ENCODE peak calls at places on chromosome 14, in eight cellular contexts. N is stimulated activated CD8-positive, alpha-beta memory T cell treated with anti-CD3 and anti-CD28 coated beads, Interleukin-4, amount 100 ng/mL, for 1 hour; K is D341Med; V is activated T-cell treated with anti-CD3 and anti-CD28 coated beads, Interleukin-2, amount 50 U/mL, for 4 hours; R is fibroblast of mammary gland; T is activated naive CD4-positive, alpha-beta T cell; E is mammary epithelial cell; J is HL-60. H is an unnamed sample.

GRCh38 chr14:99573000-99573330 is 31.0 kb downstream of the CCDC85C start:
- DNase-seq in N (no peak), K (peak), V (no peak), R (no peak), T (no peak), E (no peak), J (no peak), H (peak)

GRCh38 chr14:91872011-91872476 is 4.7 kb upstream of the TC2N start:
- DNase-seq in N (no peak), K (no peak), V (peak), R (peak), T (no peak), E (no peak), J (no peak), H (no peak)

GRCh38 chr14:102917469-102918211 is 4.8 kb upstream of the AMN start:
- DNase-seq in N (peak), K (peak), V (peak), R (peak), T (no peak), E (no peak), J (no peak), H (peak)

GRCh38 chr14:68199465-68200145 is 380.0 kb downstream of the RAD51B start:
- DNase-seq in N (no peak), K (peak), V (no peak), R (peak), T (no peak), E (no peak), J (no peak), H (no peak)

GRCh38 chr14:28767851-28768548 is 1.4 kb downstream of the FOXG1 start:
- DNase-seq in N (no peak), K (peak), V (no peak), R (no peak), T (no peak), E (no peak), J (no peak), H (no peak)

GRCh38 chr14:92609955-92610354 is 96.4 kb downstream of the RIN3 start:
- DNase-seq in N (no peak), K (no peak), V (no peak), R (no peak), T (no peak), E (peak), J (peak), H (no peak)

GRCh38 chr14:103733651-103734050 is 18.0 kb downstream of the ZFYVE21 start:
- DNase-seq in N (no peak), K (no peak), V (no peak), R (no peak), T (no peak), E (peak), J (no peak), H (no peak)

GRCh38 chr14:70999117-70999516 is 91.9 kb downstream of the PCNX1 start:
- DNase-seq in N (no peak), K (no peak), V (no peak), R (no peak), T (no peak), E (no peak), J (no peak), H (no peak)

GRCh38 chr14:47678993-47679392 is 3.6 kb upstream of the MDGA2 start:
- DNase-seq in N (no peak), K (peak), V (no peak), R (no peak), T (no peak), E (no peak), J (no peak), H (no peak)

GRCh38 chr14:61492474-61492873 is 171.1 kb downstream of the PRKCH start:
- DNase-seq in N (no peak), K (no peak), V (no peak), R (no peak), T (no peak), E (no peak), J (no peak), H (no peak)

GRCh38 chr14:73610692-73611091 is 1.6 kb upstream of the ACOT6 start:
- DNase-seq in N (no peak), K (no peak), V (no peak), R (peak), T (no peak), E (no peak), J (no peak), H (peak)

H was measured in SJCRH30.